ENCODE peak calls at places on chromosomes 6 and 20, in four cellular contexts. O, U, M and Y are unnamed samples.

GRCh38 chr20:18058661-18059467 is 1.1 kb upstream of the OVOL2 start:
- DNase-seq in O (no peak), U (peak), M (no peak), Y (no peak)

GRCh38 chr20:33532753-33533459 is 43.0 kb downstream of the CBFA2T2 start:
- DNase-seq in O (peak), U (no peak), M (no peak), Y (no peak)

GRCh38 chr20:25725639-25726038 is 29.0 kb upstream of the ZNF337 start:
- DNase-seq in O (no peak), U (no peak), M (no peak), Y (no peak)

GRCh38 chr20:43456809-43457639 is 672 bp upstream of the SRSF6 start:
- DNase-seq in O (peak), U (peak), M (peak), Y (peak)

GRCh38 chr6:128413291-128413690 is 107.1 kb downstream of the PTPRK start:
- DNase-seq in O (no peak), U (no peak), M (no peak), Y (no peak)

GRCh38 chr20:37194616-37195015 is 15.3 kb upstream of the MROH8 start:
- DNase-seq in O (no peak), U (no peak), M (no peak), Y (no peak)

GRCh38 chr6:168413856-168414255 is 27.1 kb upstream of the SMOC2 start:
- DNase-seq in O (no peak), U (no peak), M (no peak), Y (no peak)

GRCh38 chr6:25239498-25239897 is 39.7 kb upstream of the CARMIL1 start:
- DNase-seq in O (no peak), U (no peak), M (no peak), Y (no peak)

GRCh38 chr20:53867741-53868351 is 202.5 kb downstream of the BCAS1 start:
- DNase-seq in O (no peak), U (no peak), M (no peak), Y (no peak)

GRCh38 chr6:6942826-6943225 is 164.9 kb upstream of the RREB1 start:
- DNase-seq in O (no peak), U (peak), M (no peak), Y (no peak)

GRCh38 chr6:30530013-30530412 is 26.3 kb downstream of the GNL1 start:
- DNase-seq in O (no peak), U (no peak), M (no peak), Y (no peak)

GRCh38 chr6:157825243-157825904 is 2.3 kb downstream of the SNX9 start:
- DNase-seq in O (peak), U (no peak), M (no peak), Y (no peak)

GRCh38 chr6:149176971-149177667 is 140.4 kb upstream of the TAB2 start:
- DNase-seq in O (no peak), U (no peak), M (no peak), Y (no peak)

GRCh38 chr6:158978752-158979151 is 21.2 kb downstream of the RSPH3 start:
- DNase-seq in O (peak), U (no peak), M (no peak), Y (peak)

GRCh38 chr6:155333414-155333813 is 19.1 kb upstream of the TFB1M start:
- DNase-seq in O (no peak), U (no peak), M (no peak), Y (no peak)

GRCh38 chr6:7542878-7543394 is 1.5 kb downstream of the DSP start:
- DNase-seq in O (peak), U (no peak), M (no peak), Y (no peak)

GRCh38 chr6:37517411-37517812 is 17.7 kb upstream of the CCDC167 start:
- DNase-seq in O (no peak), U (no peak), M (no peak), Y (no peak)

GRCh38 chr6:29908341-29908662 is 34.0 kb upstream of the HLA-A start:
- DNase-seq in O (no peak), U (no peak), M (no peak), Y (no peak)